ENCODE peak calls at places on chromosomes 7 and 10, in nine cellular contexts. P is GM04504; X is PC-3; E is CD4-positive, alpha-beta memory T cell; I is Daoy; Q is AG10803; T is A549; D is GM18507; Z is NCI-H510A treated with DMSO at 0.1 percent for 48 hours. L is an unnamed sample.

GRCh38 chr10:29314726-29315125 is 25.9 kb downstream of the LYZL1 start:
- DNase-seq in P (no peak), X (no peak), E (no peak), I (no peak), Q (no peak), T (no peak), D (no peak), Z (no peak), L (no peak)

GRCh38 chr10:75984067-75984466 is 552.6 kb downstream of the LRMDA start:
- DNase-seq in P (no peak), X (no peak), E (no peak), I (no peak), Q (no peak), T (no peak), D (no peak), Z (no peak), L (no peak)

GRCh38 chr10:78306358-78306757 is 272.7 kb downstream of the RPS24 start:
- DNase-seq in P (no peak), X (no peak), E (no peak), I (no peak), Q (no peak), T (no peak), D (no peak), Z (no peak), L (no peak)

GRCh38 chr7:133310232-133310852 is 57.5 kb downstream of the EXOC4 start:
- DNase-seq in P (no peak), X (no peak), E (no peak), I (peak), Q (no peak), T (no peak), D (no peak), Z (peak), L (no peak)

GRCh38 chr10:68075550-68076004 is 494 bp upstream of the HERC4 start:
- DNase-seq in P (no peak), X (no peak), E (no peak), I (no peak), Q (no peak), T (no peak), D (no peak), Z (peak), L (no peak)

GRCh38 chr10:5125315-5126044 is 31.3 kb downstream of the AKR1C3 start:
- DNase-seq in P (no peak), X (no peak), E (no peak), I (no peak), Q (no peak), T (no peak), D (no peak), Z (no peak), L (no peak)

GRCh38 chr7:44134943-44135628 is 6.0 kb downstream of the MYL7 start:
- DNase-seq in P (no peak), X (no peak), E (no peak), I (peak), Q (no peak), T (no peak), D (no peak), Z (no peak), L (no peak)

GRCh38 chr7:151694828-151695580 is 175.3 kb upstream of the RHEB start:
- DNase-seq in P (no peak), X (peak), E (no peak), I (no peak), Q (no peak), T (no peak), D (no peak), Z (peak), L (no peak)

L was measured in central memory CD4-positive, alpha-beta T cell.